ENCODE peak calls at places on chromosomes 2 and 18, in nine cellular contexts. T, G, V, O, H, P, L, K and M are unnamed samples.

GRCh38 chr2:3728104-3729054 is 25.0 kb downstream of the DCDC2C start:
- DNase-seq in T (peak), G (peak), V (peak), O (peak), H (peak), P (peak), L (peak), K (no peak), M (peak)

GRCh38 chr2:90207454-90208058 is 1516.1 kb downstream of the RPIA start:
- DNase-seq in T (no peak), G (no peak), V (no peak), O (no peak), H (peak), P (no peak), L (no peak), K (no peak), M (peak)

GRCh38 chr2:16328521-16329190 is 337.0 kb downstream of the CYRIA start:
- DNase-seq in T (no peak), G (no peak), V (no peak), O (no peak), H (no peak), P (no peak), L (no peak), K (no peak), M (no peak)

GRCh38 chr2:1769703-1770422 is 25.5 kb upstream of the PXDN start:
- DNase-seq in T (peak), G (peak), V (peak), O (peak), H (peak), P (peak), L (peak), K (no peak), M (peak)

GRCh38 chr2:151795646-151796240 is 32.5 kb downstream of the ARL5A start:
- DNase-seq in T (no peak), G (no peak), V (no peak), O (no peak), H (no peak), P (no peak), L (no peak), K (no peak), M (no peak)

GRCh38 chr2:179671314-179671713 is 190.1 kb downstream of the ZNF385B start:
- DNase-seq in T (peak), G (no peak), V (no peak), O (no peak), H (no peak), P (no peak), L (no peak), K (no peak), M (no peak)

GRCh38 chr2:29079887-29080286 is 5.6 kb upstream of the PCARE start:
- DNase-seq in T (no peak), G (no peak), V (no peak), O (no peak), H (no peak), P (no peak), L (no peak), K (no peak), M (no peak)

GRCh38 chr2:143161982-143162837 is 33.0 kb downstream of the ARHGAP15 start:
- DNase-seq in T (peak), G (peak), V (no peak), O (peak), H (no peak), P (peak), L (peak), K (peak), M (peak)

GRCh38 chr2:479505-480161 is 191.7 kb upstream of the ALKAL2 start:
- DNase-seq in T (no peak), G (no peak), V (no peak), O (no peak), H (no peak), P (no peak), L (no peak), K (no peak), M (no peak)

GRCh38 chr2:221501210-221501882 is 70.8 kb downstream of the EPHA4 start:
- DNase-seq in T (peak), G (peak), V (peak), O (peak), H (no peak), P (no peak), L (no peak), K (no peak), M (no peak)

DNA sequence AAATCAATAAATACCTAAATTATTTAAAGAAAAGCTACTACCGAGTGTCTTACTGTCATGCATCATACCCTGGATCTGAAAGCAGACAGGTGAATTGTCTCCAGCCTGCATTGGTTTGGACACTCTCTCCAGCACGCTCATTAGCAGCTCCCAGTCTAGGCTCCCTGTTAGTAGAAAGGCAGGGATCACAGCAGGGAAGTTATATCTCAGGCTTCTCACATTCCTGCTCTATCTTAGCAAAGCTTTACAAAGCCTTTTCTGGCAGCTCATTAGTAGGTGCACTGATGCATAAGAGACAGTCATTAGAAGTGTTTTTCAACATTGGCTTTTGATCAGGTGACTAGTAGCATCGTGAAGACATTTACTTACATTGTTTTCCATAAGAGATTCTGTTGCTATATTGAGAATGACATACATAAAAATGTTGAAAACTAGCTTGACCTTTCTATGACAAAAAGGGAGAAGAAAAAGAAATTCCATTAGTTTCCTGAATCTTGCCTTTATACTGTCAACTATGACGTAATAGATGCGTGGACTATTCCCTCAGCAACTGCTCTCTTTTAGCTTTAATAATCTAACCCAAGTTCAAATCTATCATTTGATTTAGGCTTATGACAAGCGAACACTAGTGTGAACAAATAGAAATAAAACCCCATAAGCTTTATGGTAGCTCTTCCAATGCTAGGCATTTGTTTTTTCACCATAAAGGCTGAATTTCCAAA is 408.7 kb upstream of the KCNH7 start:
- DNase-seq in T (no peak), G (peak), V (no peak), O (no peak), H (no peak), P (no peak), L (no peak), K (no peak), M (no peak)
- H3K4me3 ChIP-seq in T (no peak), G (no peak), V (no peak), O (no peak), H (no peak), P (no peak), L (no peak), K (no peak), M (no peak)

GRCh38 chr2:102141011-102141914 is 1.3 kb upstream of the IL1R1 start:
- DNase-seq in T (peak), G (no peak), V (no peak), O (no peak), H (no peak), P (peak), L (no peak), K (no peak), M (no peak)
- H3K4me3 ChIP-seq in T (peak), G (peak), V (no peak), O (no peak), H (no peak), P (peak), L (no peak), K (peak), M (no peak)

DNA sequence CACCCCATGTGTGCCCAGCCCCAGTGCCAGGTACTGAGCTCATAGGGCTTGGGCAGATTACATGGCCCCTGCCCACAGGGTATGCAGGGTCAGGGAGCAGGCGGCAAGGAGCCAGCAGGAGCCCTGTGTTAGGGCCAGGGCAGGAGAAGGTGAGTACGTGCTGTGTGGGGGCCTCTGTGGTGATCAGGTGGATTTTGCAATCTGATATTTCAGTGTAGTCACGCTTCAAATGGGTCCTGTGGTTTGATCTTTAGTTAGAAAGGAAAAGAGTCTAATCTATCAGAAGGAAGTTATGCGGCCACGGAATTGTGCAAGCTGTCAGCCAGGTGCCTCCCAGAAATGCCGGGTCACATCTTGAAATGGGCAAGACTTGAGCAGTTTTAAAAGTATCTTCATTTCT is 13.9 kb downstream of the UBE2F start:
- DNase-seq in T (no peak), G (no peak), V (peak), O (no peak), H (no peak), P (no peak), L (no peak), K (no peak), M (no peak)
- H3K4me3 ChIP-seq in T (no peak), G (no peak), V (no peak), O (no peak), H (no peak), P (no peak), L (no peak), K (no peak), M (no peak)

GRCh38 chr18:37565138-37565984 is at the start of gene CELF4:
- DNase-seq in T (peak), G (no peak), V (no peak), O (no peak), H (no peak), P (no peak), L (no peak), K (peak), M (no peak)

GRCh38 chr18:37565985-37566478 is 434 bp upstream of the CELF4 start:
- DNase-seq in T (peak), G (no peak), V (no peak), O (peak), H (peak), P (peak), L (no peak), K (peak), M (no peak)

GRCh38 chr18:37563810-37564511 is 1.6 kb downstream of the CELF4 start:
- DNase-seq in T (no peak), G (no peak), V (no peak), O (no peak), H (no peak), P (no peak), L (no peak), K (peak), M (no peak)

GRCh38 chr18:37566479-37567060 is 972 bp upstream of the CELF4 start:
- DNase-seq in T (no peak), G (no peak), V (no peak), O (no peak), H (no peak), P (no peak), L (no peak), K (peak), M (no peak)

GRCh38 chr18:37564796-37565137 is 831 bp downstream of the CELF4 start:
- DNase-seq in T (peak), G (peak), V (no peak), O (peak), H (peak), P (peak), L (no peak), K (peak), M (no peak)
- H3K4me3 ChIP-seq in T (no peak), G (peak), V (no peak), O (no peak), H (no peak), P (peak), L (peak), K (peak), M (no peak)